ENCODE peak calls at places on chromosomes 4 and X, in four cellular contexts. A is nephron progenitor cell, B is activated B cell treated with CpG ODN at 0.5 μM for 24 hours, Y is RWPE1. K is an unnamed sample.
A peak's percentile ranks its signal among the peaks of the same experiment; 100 is the strongest.

GRCh38 chrX:154526901-154527675 is 11.1 kb upstream of the FAM3A start:
- DNase-seq in B (peak; percentile 44), A (peak; percentile 74), Y (peak; percentile 41), K (peak; percentile 79)

GRCh38 chrX:118772051-118772450 is 44.6 kb downstream of the IL13RA1 start:
- DNase-seq in A (no peak), B (no peak), Y (no peak), K (no peak)

GRCh38 chr4:1278336-1278670 is 11.4 kb upstream of the MAEA start:
- DNase-seq in B (no peak), Y (no peak), A (no peak), K (no peak)

GRCh38 chr4:102586644-102587021 is 85.5 kb downstream of the NFKB1 start:
- DNase-seq in B (no peak), A (no peak), Y (no peak), K (no peak)

GRCh38 chrX:25180242-25180641 is 164.5 kb upstream of the ARX start:
- DNase-seq in B (no peak), Y (no peak), A (no peak), K (no peak)

GRCh38 chr4:178198691-178199090 is 756.5 kb upstream of the AGA start:
- DNase-seq in B (no peak), Y (no peak), A (no peak), K (no peak)

GRCh38 chr4:55116450-55116849 is 8.9 kb downstream of the KDR start:
- DNase-seq in Y (no peak), A (no peak), B (no peak), K (no peak)

GRCh38 chr4:119542575-119542974 is 86.0 kb downstream of the PDE5A start:
- DNase-seq in Y (no peak), B (no peak), A (no peak), K (no peak)

GRCh38 chr4:186037692-186038658 is 31.0 kb upstream of the TLR3 start:
- DNase-seq in B (no peak), Y (peak; percentile 62), A (peak; percentile 45), K (peak; percentile 39)

GRCh38 chr4:52059372-52059771 is 8.3 kb downstream of the SPATA18 start:
- DNase-seq in Y (peak; percentile 13), A (no peak), B (no peak), K (peak; percentile 19)

GRCh38 chrX:128616933-128617332 is 564.7 kb upstream of the ACTRT1 start:
- DNase-seq in A (no peak), Y (peak; percentile 27), B (no peak), K (no peak)

GRCh38 chr4:163544407-163545038 is 50.0 kb downstream of the TMA16 start:
- DNase-seq in Y (peak; percentile 70), B (peak; percentile 59), A (peak; percentile 77), K (peak; percentile 56)

GRCh38 chr4:102553982-102554381 is 52.8 kb downstream of the NFKB1 start:
- DNase-seq in B (no peak), A (no peak), Y (no peak), K (no peak)

GRCh38 chr4:16883816-16884215 is 14.6 kb downstream of the LDB2 start:
- DNase-seq in Y (no peak), A (no peak), B (no peak), K (no peak)

GRCh38 chr4:145186719-145187118 is 6.3 kb upstream of the OTUD4 start:
- DNase-seq in B (no peak), A (no peak), Y (no peak), K (no peak)

GRCh38 chr4:1236103-1236641 is 12.8 kb downstream of the CTBP1 start:
- DNase-seq in Y (no peak), B (no peak), A (no peak), K (no peak)

GRCh38 chr4:101823864-101824263 is 33.3 kb downstream of the BANK1 start:
- DNase-seq in B (no peak), Y (no peak), A (no peak), K (no peak)

GRCh38 chrX:55135171-55135570 is 46.4 kb downstream of the PAGE2 start:
- DNase-seq in A (peak; percentile 25), B (peak; percentile 10), Y (peak; percentile 3), K (peak; percentile 49)

GRCh38 chrX:130085551-130085986 is 24.7 kb downstream of the ELF4 start:
- DNase-seq in B (no peak), A (no peak), Y (no peak), K (no peak)

GRCh38 chr4:109465065-109465464 is 31.4 kb downstream of the SEC24B start:
- DNase-seq in Y (no peak), B (no peak), A (no peak), K (no peak)

GRCh38 chr4:175252642-175253041 is 334.5 kb downstream of the ADAM29 start:
- DNase-seq in B (no peak), Y (no peak), A (no peak), K (no peak)

DNA sequence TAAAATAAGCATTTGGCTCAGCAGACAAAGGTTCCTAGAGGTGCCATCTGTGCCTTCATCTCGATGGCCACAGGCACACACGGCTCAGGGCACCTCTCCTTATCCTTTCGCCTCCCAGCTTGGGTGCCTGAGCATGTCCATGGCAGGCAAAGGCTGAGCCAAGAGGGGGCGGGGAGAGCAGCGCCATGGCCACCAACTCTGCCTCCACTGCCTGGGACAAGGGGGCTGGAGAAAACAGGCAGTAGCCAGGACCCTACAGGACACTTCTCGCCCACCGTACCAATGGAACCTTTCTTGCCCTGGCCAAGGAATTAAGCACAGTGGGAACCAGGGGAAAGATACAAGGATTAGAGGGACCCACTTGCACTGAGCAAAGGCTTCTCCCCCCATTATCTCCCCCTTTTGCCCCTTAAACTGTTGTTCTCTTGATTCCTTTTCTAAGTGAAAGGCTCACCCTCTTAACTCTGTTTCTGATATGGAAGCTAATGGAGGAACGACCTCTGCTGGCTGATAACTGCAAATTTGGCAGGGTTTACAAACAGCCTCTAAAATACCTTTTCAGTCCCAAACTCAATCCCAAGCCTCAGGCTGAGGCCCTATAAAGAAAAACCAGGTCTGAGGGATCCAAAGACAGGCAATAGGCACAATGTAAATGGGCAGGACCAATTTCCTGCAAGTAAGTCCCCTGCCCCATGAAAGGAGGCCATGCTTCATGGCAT is 335.2 kb downstream of the ADAM29 start:
- DNase-seq in Y (no peak), B (no peak), A (no peak), K (no peak)
- TF ChIP-seq CTCF in Y (no peak), B (no peak), A (no peak), K (peak; percentile 26)

DNA sequence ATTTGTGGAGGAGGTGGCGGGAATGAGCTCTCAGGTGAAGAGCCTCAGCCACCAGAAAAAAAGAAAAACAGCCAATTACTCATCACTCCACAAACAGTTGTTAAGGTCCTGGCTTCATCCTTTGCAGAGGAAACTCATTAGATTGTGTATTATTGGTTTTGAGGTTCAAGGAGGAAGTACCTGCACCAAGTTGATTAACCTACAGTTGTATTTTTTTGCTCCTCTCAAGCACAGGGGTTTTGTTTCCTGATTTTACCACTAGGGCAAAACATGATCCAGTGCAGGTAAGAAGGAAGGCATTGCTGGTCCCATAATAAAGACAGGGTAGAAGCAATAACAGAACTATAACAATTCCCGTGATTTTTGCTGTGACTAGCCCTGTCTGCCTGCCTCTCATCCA is 84.0 kb upstream of the QRFPR start:
- DNase-seq in Y (no peak), B (no peak), A (no peak), K (no peak)
- TF ChIP-seq CTCF in Y (no peak), B (no peak), A (no peak), K (no peak)

DNA sequence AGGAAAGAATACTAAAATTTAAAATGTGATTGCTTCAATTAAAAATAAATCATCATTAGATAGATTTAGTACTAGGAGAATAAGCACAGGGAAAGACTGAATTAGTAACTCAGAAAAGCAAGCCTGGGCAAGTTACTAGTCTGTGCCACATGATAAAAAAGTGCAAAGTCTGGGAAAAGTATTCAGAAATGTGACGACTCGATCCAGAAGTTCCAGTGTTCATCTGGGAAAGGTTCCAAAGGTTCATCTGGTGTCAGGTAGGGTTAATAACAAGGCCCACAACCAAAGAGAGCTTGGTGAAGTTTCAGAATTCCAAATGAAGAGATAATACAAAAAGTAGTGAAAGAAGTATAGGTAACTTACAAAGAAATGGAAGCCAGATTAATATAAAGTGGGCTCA is 78.3 kb upstream of the ARSJ start:
- DNase-seq in B (no peak), A (no peak), Y (peak; percentile 60), K (no peak)
- TF ChIP-seq CTCF in B (no peak), A (no peak), Y (no peak), K (no peak)

GRCh38 chr4:69330345-69330744 is 50.1 kb downstream of the UGT2B28 start:
- DNase-seq in B (no peak), Y (no peak), A (no peak), K (no peak)
- TF ChIP-seq CTCF in B (no peak), Y (no peak), A (no peak), K (no peak)

DNA sequence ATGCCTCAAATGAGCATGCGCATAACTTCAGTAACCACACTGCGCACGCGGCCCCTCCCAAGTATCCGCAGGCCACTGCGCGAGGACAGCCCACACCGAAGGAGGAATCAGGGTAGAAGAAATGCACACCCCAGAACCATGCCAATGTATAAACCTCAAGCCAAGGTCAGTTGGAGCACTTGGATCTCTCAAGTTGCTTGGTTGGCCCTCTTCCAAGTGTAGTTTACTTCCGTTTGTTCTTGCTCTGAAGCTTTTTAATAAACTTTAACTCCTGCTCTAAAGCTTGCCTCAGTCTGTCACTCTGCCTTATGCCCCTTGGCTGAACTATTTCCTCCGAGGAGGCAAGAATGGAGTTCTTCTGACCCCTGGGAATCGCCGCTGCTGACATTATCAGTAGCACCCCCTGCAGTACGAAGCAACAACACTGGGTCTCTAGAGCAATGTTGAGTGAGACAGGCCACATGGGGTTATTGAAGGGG is 22.0 kb upstream of the SPINK2 start:
- DNase-seq in Y (no peak), B (no peak), A (no peak), K (no peak)
- TF ChIP-seq CTCF in Y (no peak), B (no peak), A (no peak), K (no peak)

GRCh38 chr4:28774344-28774743 is 1913.7 kb downstream of the STIM2 start:
- DNase-seq in A (no peak), Y (no peak), B (no peak), K (no peak)
- TF ChIP-seq CTCF in A (no peak), Y (no peak), B (no peak), K (no peak)